ENCODE peak calls at places on chromosomes 4 and X, in seven cellular contexts. One of them, this sample, is unnamed.

GRCh38 chr4:75434105-75434504 is 80.1 kb downstream of the RCHY1 start:
- DNase-seq in MCF 10A: no peak
- DNase-seq in C1 segment of cervical spinal cord: no peak
- DNase-seq in COR-L47: no peak
- DNase-seq in stimulated activated CD8-positive, alpha-beta memory T cell treated with anti-CD3 and anti-CD28 coated beads, Interleukin-15, amount 100 ng/mL, for 24 hours: no peak
- DNase-seq in activated CD8-positive, alpha-beta memory T cell treated with anti-CD3 and anti-CD28 coated beads, Interleukin-2, amount 50 U/mL, for 4 hours: no peak
- DNase-seq in NCI-H446 treated with DMSO at 0.1 percent for 48 hours: no peak
- DNase-seq in this sample: peak

GRCh38 chr4:56653461-56654237 is 27.4 kb downstream of the HOPX start:
- DNase-seq in MCF 10A: no peak
- DNase-seq in C1 segment of cervical spinal cord: no peak
- DNase-seq in COR-L47: no peak
- DNase-seq in stimulated activated CD8-positive, alpha-beta memory T cell treated with anti-CD3 and anti-CD28 coated beads, Interleukin-15, amount 100 ng/mL, for 24 hours: no peak
- DNase-seq in activated CD8-positive, alpha-beta memory T cell treated with anti-CD3 and anti-CD28 coated beads, Interleukin-2, amount 50 U/mL, for 4 hours: no peak
- DNase-seq in NCI-H446 treated with DMSO at 0.1 percent for 48 hours: no peak
- DNase-seq in this sample: peak

GRCh38 chr4:184653650-184654049 is 4.1 kb downstream of the PRIMPOL start:
- DNase-seq in MCF 10A: no peak
- DNase-seq in C1 segment of cervical spinal cord: no peak
- DNase-seq in COR-L47: no peak
- DNase-seq in stimulated activated CD8-positive, alpha-beta memory T cell treated with anti-CD3 and anti-CD28 coated beads, Interleukin-15, amount 100 ng/mL, for 24 hours: no peak
- DNase-seq in activated CD8-positive, alpha-beta memory T cell treated with anti-CD3 and anti-CD28 coated beads, Interleukin-2, amount 50 U/mL, for 4 hours: no peak
- DNase-seq in NCI-H446 treated with DMSO at 0.1 percent for 48 hours: no peak
- DNase-seq in this sample: no peak

GRCh38 chr4:184805462-184806245 is 20.1 kb downstream of the ACSL1 start:
- DNase-seq in MCF 10A: peak
- DNase-seq in C1 segment of cervical spinal cord: peak
- DNase-seq in COR-L47: no peak
- DNase-seq in stimulated activated CD8-positive, alpha-beta memory T cell treated with anti-CD3 and anti-CD28 coated beads, Interleukin-15, amount 100 ng/mL, for 24 hours: no peak
- DNase-seq in activated CD8-positive, alpha-beta memory T cell treated with anti-CD3 and anti-CD28 coated beads, Interleukin-2, amount 50 U/mL, for 4 hours: no peak
- DNase-seq in NCI-H446 treated with DMSO at 0.1 percent for 48 hours: no peak
- DNase-seq in this sample: peak

GRCh38 chrX:78532363-78532762 is 126.8 kb downstream of the RTL3 start:
- DNase-seq in MCF 10A: no peak
- DNase-seq in C1 segment of cervical spinal cord: no peak
- DNase-seq in COR-L47: no peak
- DNase-seq in stimulated activated CD8-positive, alpha-beta memory T cell treated with anti-CD3 and anti-CD28 coated beads, Interleukin-15, amount 100 ng/mL, for 24 hours: no peak
- DNase-seq in activated CD8-positive, alpha-beta memory T cell treated with anti-CD3 and anti-CD28 coated beads, Interleukin-2, amount 50 U/mL, for 4 hours: no peak
- DNase-seq in NCI-H446 treated with DMSO at 0.1 percent for 48 hours: no peak
- DNase-seq in this sample: no peak

GRCh38 chrX:68936186-68936585 is 107.4 kb downstream of the EFNB1 start:
- DNase-seq in MCF 10A: no peak
- DNase-seq in C1 segment of cervical spinal cord: no peak
- DNase-seq in COR-L47: no peak
- DNase-seq in stimulated activated CD8-positive, alpha-beta memory T cell treated with anti-CD3 and anti-CD28 coated beads, Interleukin-15, amount 100 ng/mL, for 24 hours: no peak
- DNase-seq in activated CD8-positive, alpha-beta memory T cell treated with anti-CD3 and anti-CD28 coated beads, Interleukin-2, amount 50 U/mL, for 4 hours: no peak
- DNase-seq in NCI-H446 treated with DMSO at 0.1 percent for 48 hours: no peak
- DNase-seq in this sample: no peak

GRCh38 chr4:83189631-83190136 is 75.2 kb upstream of the PLAC8 start:
- DNase-seq in MCF 10A: no peak
- DNase-seq in C1 segment of cervical spinal cord: no peak
- DNase-seq in COR-L47: no peak
- DNase-seq in stimulated activated CD8-positive, alpha-beta memory T cell treated with anti-CD3 and anti-CD28 coated beads, Interleukin-15, amount 100 ng/mL, for 24 hours: no peak
- DNase-seq in activated CD8-positive, alpha-beta memory T cell treated with anti-CD3 and anti-CD28 coated beads, Interleukin-2, amount 50 U/mL, for 4 hours: no peak
- DNase-seq in NCI-H446 treated with DMSO at 0.1 percent for 48 hours: no peak
- DNase-seq in this sample: peak

GRCh38 chr4:103305355-103305754 is 107.2 kb upstream of the CENPE start:
- DNase-seq in MCF 10A: no peak
- DNase-seq in C1 segment of cervical spinal cord: no peak
- DNase-seq in COR-L47: no peak
- DNase-seq in stimulated activated CD8-positive, alpha-beta memory T cell treated with anti-CD3 and anti-CD28 coated beads, Interleukin-15, amount 100 ng/mL, for 24 hours: no peak
- DNase-seq in activated CD8-positive, alpha-beta memory T cell treated with anti-CD3 and anti-CD28 coated beads, Interleukin-2, amount 50 U/mL, for 4 hours: no peak
- DNase-seq in NCI-H446 treated with DMSO at 0.1 percent for 48 hours: no peak
- DNase-seq in this sample: no peak

GRCh38 chr4:25872851-25873631 is 10.3 kb upstream of the SEL1L3 start:
- DNase-seq in MCF 10A: no peak
- DNase-seq in C1 segment of cervical spinal cord: no peak
- DNase-seq in COR-L47: no peak
- DNase-seq in stimulated activated CD8-positive, alpha-beta memory T cell treated with anti-CD3 and anti-CD28 coated beads, Interleukin-15, amount 100 ng/mL, for 24 hours: no peak
- DNase-seq in activated CD8-positive, alpha-beta memory T cell treated with anti-CD3 and anti-CD28 coated beads, Interleukin-2, amount 50 U/mL, for 4 hours: no peak
- DNase-seq in NCI-H446 treated with DMSO at 0.1 percent for 48 hours: no peak
- DNase-seq in this sample: peak

GRCh38 chrX:4253092-4253491 is 539.6 kb upstream of the PRKX start:
- DNase-seq in MCF 10A: no peak
- DNase-seq in C1 segment of cervical spinal cord: no peak
- DNase-seq in COR-L47: no peak
- DNase-seq in stimulated activated CD8-positive, alpha-beta memory T cell treated with anti-CD3 and anti-CD28 coated beads, Interleukin-15, amount 100 ng/mL, for 24 hours: no peak
- DNase-seq in activated CD8-positive, alpha-beta memory T cell treated with anti-CD3 and anti-CD28 coated beads, Interleukin-2, amount 50 U/mL, for 4 hours: no peak
- DNase-seq in NCI-H446 treated with DMSO at 0.1 percent for 48 hours: no peak
- DNase-seq in this sample: no peak

GRCh38 chr4:87209182-87209581 is 11.2 kb downstream of the KLHL8 start:
- DNase-seq in MCF 10A: no peak
- DNase-seq in C1 segment of cervical spinal cord: no peak
- DNase-seq in COR-L47: no peak
- DNase-seq in stimulated activated CD8-positive, alpha-beta memory T cell treated with anti-CD3 and anti-CD28 coated beads, Interleukin-15, amount 100 ng/mL, for 24 hours: no peak
- DNase-seq in activated CD8-positive, alpha-beta memory T cell treated with anti-CD3 and anti-CD28 coated beads, Interleukin-2, amount 50 U/mL, for 4 hours: no peak
- DNase-seq in NCI-H446 treated with DMSO at 0.1 percent for 48 hours: no peak
- DNase-seq in this sample: no peak

GRCh38 chr4:33930497-33930896 is 2313.8 kb downstream of the ARAP2 start:
- DNase-seq in MCF 10A: no peak
- DNase-seq in C1 segment of cervical spinal cord: no peak
- DNase-seq in COR-L47: no peak
- DNase-seq in stimulated activated CD8-positive, alpha-beta memory T cell treated with anti-CD3 and anti-CD28 coated beads, Interleukin-15, amount 100 ng/mL, for 24 hours: no peak
- DNase-seq in activated CD8-positive, alpha-beta memory T cell treated with anti-CD3 and anti-CD28 coated beads, Interleukin-2, amount 50 U/mL, for 4 hours: no peak
- DNase-seq in NCI-H446 treated with DMSO at 0.1 percent for 48 hours: peak
- DNase-seq in this sample: no peak

GRCh38 chr4:38753021-38753806 is 29.6 kb downstream of the TLR10 start:
- DNase-seq in MCF 10A: peak
- DNase-seq in C1 segment of cervical spinal cord: peak
- DNase-seq in COR-L47: no peak
- DNase-seq in stimulated activated CD8-positive, alpha-beta memory T cell treated with anti-CD3 and anti-CD28 coated beads, Interleukin-15, amount 100 ng/mL, for 24 hours: no peak
- DNase-seq in activated CD8-positive, alpha-beta memory T cell treated with anti-CD3 and anti-CD28 coated beads, Interleukin-2, amount 50 U/mL, for 4 hours: no peak
- DNase-seq in NCI-H446 treated with DMSO at 0.1 percent for 48 hours: no peak
- DNase-seq in this sample: peak

GRCh38 chr4:110614981-110615365 is 7.9 kb downstream of the PITX2 start:
- DNase-seq in MCF 10A: no peak
- DNase-seq in C1 segment of cervical spinal cord: no peak
- DNase-seq in COR-L47: no peak
- DNase-seq in stimulated activated CD8-positive, alpha-beta memory T cell treated with anti-CD3 and anti-CD28 coated beads, Interleukin-15, amount 100 ng/mL, for 24 hours: no peak
- DNase-seq in activated CD8-positive, alpha-beta memory T cell treated with anti-CD3 and anti-CD28 coated beads, Interleukin-2, amount 50 U/mL, for 4 hours: no peak
- DNase-seq in NCI-H446 treated with DMSO at 0.1 percent for 48 hours: no peak
- DNase-seq in this sample: no peak

GRCh38 chrX:6053126-6053625 is 175.5 kb downstream of the NLGN4X start:
- DNase-seq in MCF 10A: no peak
- DNase-seq in C1 segment of cervical spinal cord: peak
- DNase-seq in COR-L47: no peak
- DNase-seq in stimulated activated CD8-positive, alpha-beta memory T cell treated with anti-CD3 and anti-CD28 coated beads, Interleukin-15, amount 100 ng/mL, for 24 hours: no peak
- DNase-seq in activated CD8-positive, alpha-beta memory T cell treated with anti-CD3 and anti-CD28 coated beads, Interleukin-2, amount 50 U/mL, for 4 hours: no peak
- DNase-seq in NCI-H446 treated with DMSO at 0.1 percent for 48 hours: no peak
- DNase-seq in this sample: no peak

GRCh38 chrX:54721424-54721823 is 76.6 kb downstream of the ITIH6 start:
- DNase-seq in MCF 10A: peak
- DNase-seq in C1 segment of cervical spinal cord: no peak
- DNase-seq in COR-L47: no peak
- DNase-seq in stimulated activated CD8-positive, alpha-beta memory T cell treated with anti-CD3 and anti-CD28 coated beads, Interleukin-15, amount 100 ng/mL, for 24 hours: no peak
- DNase-seq in activated CD8-positive, alpha-beta memory T cell treated with anti-CD3 and anti-CD28 coated beads, Interleukin-2, amount 50 U/mL, for 4 hours: no peak
- DNase-seq in NCI-H446 treated with DMSO at 0.1 percent for 48 hours: no peak
- DNase-seq in this sample: peak

GRCh38 chr4:7759221-7759620 is 180.4 kb downstream of the AFAP1 start:
- DNase-seq in MCF 10A: no peak
- DNase-seq in C1 segment of cervical spinal cord: no peak
- DNase-seq in COR-L47: no peak
- DNase-seq in stimulated activated CD8-positive, alpha-beta memory T cell treated with anti-CD3 and anti-CD28 coated beads, Interleukin-15, amount 100 ng/mL, for 24 hours: no peak
- DNase-seq in activated CD8-positive, alpha-beta memory T cell treated with anti-CD3 and anti-CD28 coated beads, Interleukin-2, amount 50 U/mL, for 4 hours: peak
- DNase-seq in NCI-H446 treated with DMSO at 0.1 percent for 48 hours: no peak
- DNase-seq in this sample: no peak

GRCh38 chrX:20067709-20068315 is 48.9 kb downstream of the MAP7D2 start:
- DNase-seq in MCF 10A: peak
- DNase-seq in C1 segment of cervical spinal cord: no peak
- DNase-seq in COR-L47: peak
- DNase-seq in stimulated activated CD8-positive, alpha-beta memory T cell treated with anti-CD3 and anti-CD28 coated beads, Interleukin-15, amount 100 ng/mL, for 24 hours: no peak
- DNase-seq in activated CD8-positive, alpha-beta memory T cell treated with anti-CD3 and anti-CD28 coated beads, Interleukin-2, amount 50 U/mL, for 4 hours: no peak
- DNase-seq in NCI-H446 treated with DMSO at 0.1 percent for 48 hours: peak
- DNase-seq in this sample: peak

GRCh38 chr4:54082168-54082567 is 17.8 kb upstream of the CHIC2 start:
- DNase-seq in MCF 10A: peak
- DNase-seq in C1 segment of cervical spinal cord: no peak
- DNase-seq in COR-L47: no peak
- DNase-seq in stimulated activated CD8-positive, alpha-beta memory T cell treated with anti-CD3 and anti-CD28 coated beads, Interleukin-15, amount 100 ng/mL, for 24 hours: no peak
- DNase-seq in activated CD8-positive, alpha-beta memory T cell treated with anti-CD3 and anti-CD28 coated beads, Interleukin-2, amount 50 U/mL, for 4 hours: no peak
- DNase-seq in NCI-H446 treated with DMSO at 0.1 percent for 48 hours: peak
- DNase-seq in this sample: peak

GRCh38 chr4:68963389-68963788 is 11.8 kb upstream of the UGT2A3 start:
- DNase-seq in MCF 10A: no peak
- DNase-seq in C1 segment of cervical spinal cord: no peak
- DNase-seq in COR-L47: no peak
- DNase-seq in stimulated activated CD8-positive, alpha-beta memory T cell treated with anti-CD3 and anti-CD28 coated beads, Interleukin-15, amount 100 ng/mL, for 24 hours: no peak
- DNase-seq in activated CD8-positive, alpha-beta memory T cell treated with anti-CD3 and anti-CD28 coated beads, Interleukin-2, amount 50 U/mL, for 4 hours: no peak
- DNase-seq in NCI-H446 treated with DMSO at 0.1 percent for 48 hours: no peak
- DNase-seq in this sample: no peak

GRCh38 chr4:140359571-140360427 is 13.6 kb upstream of the SCOC start:
- DNase-seq in MCF 10A: peak
- DNase-seq in C1 segment of cervical spinal cord: peak
- DNase-seq in COR-L47: peak
- DNase-seq in stimulated activated CD8-positive, alpha-beta memory T cell treated with anti-CD3 and anti-CD28 coated beads, Interleukin-15, amount 100 ng/mL, for 24 hours: peak
- DNase-seq in activated CD8-positive, alpha-beta memory T cell treated with anti-CD3 and anti-CD28 coated beads, Interleukin-2, amount 50 U/mL, for 4 hours: peak
- DNase-seq in NCI-H446 treated with DMSO at 0.1 percent for 48 hours: peak
- DNase-seq in this sample: peak

GRCh38 chrX:75131973-75132627 is 24.0 kb downstream of the ABCB7 start:
- DNase-seq in MCF 10A: no peak
- DNase-seq in C1 segment of cervical spinal cord: peak
- DNase-seq in COR-L47: no peak
- DNase-seq in stimulated activated CD8-positive, alpha-beta memory T cell treated with anti-CD3 and anti-CD28 coated beads, Interleukin-15, amount 100 ng/mL, for 24 hours: no peak
- DNase-seq in activated CD8-positive, alpha-beta memory T cell treated with anti-CD3 and anti-CD28 coated beads, Interleukin-2, amount 50 U/mL, for 4 hours: no peak
- DNase-seq in NCI-H446 treated with DMSO at 0.1 percent for 48 hours: no peak
- DNase-seq in this sample: no peak

GRCh38 chrX:135543924-135544323 is 23.5 kb downstream of the INTS6L start:
- DNase-seq in MCF 10A: peak
- DNase-seq in C1 segment of cervical spinal cord: no peak
- DNase-seq in COR-L47: no peak
- DNase-seq in stimulated activated CD8-positive, alpha-beta memory T cell treated with anti-CD3 and anti-CD28 coated beads, Interleukin-15, amount 100 ng/mL, for 24 hours: no peak
- DNase-seq in activated CD8-positive, alpha-beta memory T cell treated with anti-CD3 and anti-CD28 coated beads, Interleukin-2, amount 50 U/mL, for 4 hours: peak
- DNase-seq in NCI-H446 treated with DMSO at 0.1 percent for 48 hours: no peak
- DNase-seq in this sample: peak

GRCh38 chrX:75337525-75337924 is 63.6 kb downstream of the UPRT start:
- DNase-seq in MCF 10A: no peak
- DNase-seq in C1 segment of cervical spinal cord: no peak
- DNase-seq in COR-L47: no peak
- DNase-seq in stimulated activated CD8-positive, alpha-beta memory T cell treated with anti-CD3 and anti-CD28 coated beads, Interleukin-15, amount 100 ng/mL, for 24 hours: no peak
- DNase-seq in activated CD8-positive, alpha-beta memory T cell treated with anti-CD3 and anti-CD28 coated beads, Interleukin-2, amount 50 U/mL, for 4 hours: no peak
- DNase-seq in NCI-H446 treated with DMSO at 0.1 percent for 48 hours: no peak
- DNase-seq in this sample: no peak

GRCh38 chrX:130110379-130111219 is at the start of gene ELF4:
- DNase-seq in MCF 10A: peak
- DNase-seq in C1 segment of cervical spinal cord: no peak
- DNase-seq in COR-L47: peak
- DNase-seq in stimulated activated CD8-positive, alpha-beta memory T cell treated with anti-CD3 and anti-CD28 coated beads, Interleukin-15, amount 100 ng/mL, for 24 hours: no peak
- DNase-seq in activated CD8-positive, alpha-beta memory T cell treated with anti-CD3 and anti-CD28 coated beads, Interleukin-2, amount 50 U/mL, for 4 hours: peak
- DNase-seq in NCI-H446 treated with DMSO at 0.1 percent for 48 hours: peak
- DNase-seq in this sample: peak

GRCh38 chrX:12955882-12956703 is 18.8 kb upstream of the TMSB4X start:
- DNase-seq in MCF 10A: peak
- DNase-seq in C1 segment of cervical spinal cord: peak
- DNase-seq in COR-L47: no peak
- DNase-seq in stimulated activated CD8-positive, alpha-beta memory T cell treated with anti-CD3 and anti-CD28 coated beads, Interleukin-15, amount 100 ng/mL, for 24 hours: no peak
- DNase-seq in activated CD8-positive, alpha-beta memory T cell treated with anti-CD3 and anti-CD28 coated beads, Interleukin-2, amount 50 U/mL, for 4 hours: peak
- DNase-seq in NCI-H446 treated with DMSO at 0.1 percent for 48 hours: no peak
- DNase-seq in this sample: peak

GRCh38 chr4:30828290-30828926 is 108.2 kb downstream of the PCDH7 start:
- DNase-seq in MCF 10A: no peak
- DNase-seq in C1 segment of cervical spinal cord: no peak
- DNase-seq in COR-L47: no peak
- DNase-seq in stimulated activated CD8-positive, alpha-beta memory T cell treated with anti-CD3 and anti-CD28 coated beads, Interleukin-15, amount 100 ng/mL, for 24 hours: no peak
- DNase-seq in activated CD8-positive, alpha-beta memory T cell treated with anti-CD3 and anti-CD28 coated beads, Interleukin-2, amount 50 U/mL, for 4 hours: no peak
- DNase-seq in NCI-H446 treated with DMSO at 0.1 percent for 48 hours: no peak
- DNase-seq in this sample: peak

GRCh38 chrX:47311857-47312774 is 58.3 kb upstream of the ZNF157 start:
- DNase-seq in MCF 10A: peak
- DNase-seq in C1 segment of cervical spinal cord: no peak
- DNase-seq in COR-L47: no peak
- DNase-seq in stimulated activated CD8-positive, alpha-beta memory T cell treated with anti-CD3 and anti-CD28 coated beads, Interleukin-15, amount 100 ng/mL, for 24 hours: no peak
- DNase-seq in activated CD8-positive, alpha-beta memory T cell treated with anti-CD3 and anti-CD28 coated beads, Interleukin-2, amount 50 U/mL, for 4 hours: peak
- DNase-seq in NCI-H446 treated with DMSO at 0.1 percent for 48 hours: peak
- DNase-seq in this sample: peak

GRCh38 chr4:165707126-165707525 is 165.9 kb upstream of the TLL1 start:
- DNase-seq in MCF 10A: no peak
- DNase-seq in C1 segment of cervical spinal cord: no peak
- DNase-seq in COR-L47: no peak
- DNase-seq in stimulated activated CD8-positive, alpha-beta memory T cell treated with anti-CD3 and anti-CD28 coated beads, Interleukin-15, amount 100 ng/mL, for 24 hours: no peak
- DNase-seq in activated CD8-positive, alpha-beta memory T cell treated with anti-CD3 and anti-CD28 coated beads, Interleukin-2, amount 50 U/mL, for 4 hours: no peak
- DNase-seq in NCI-H446 treated with DMSO at 0.1 percent for 48 hours: no peak
- DNase-seq in this sample: no peak

GRCh38 chr4:20252656-20253271 is 1.1 kb downstream of the SLIT2 start:
- DNase-seq in MCF 10A: peak
- DNase-seq in C1 segment of cervical spinal cord: no peak
- DNase-seq in COR-L47: peak
- DNase-seq in stimulated activated CD8-positive, alpha-beta memory T cell treated with anti-CD3 and anti-CD28 coated beads, Interleukin-15, amount 100 ng/mL, for 24 hours: no peak
- DNase-seq in activated CD8-positive, alpha-beta memory T cell treated with anti-CD3 and anti-CD28 coated beads, Interleukin-2, amount 50 U/mL, for 4 hours: no peak
- DNase-seq in NCI-H446 treated with DMSO at 0.1 percent for 48 hours: no peak
- DNase-seq in this sample: peak

GRCh38 chrX:41265615-41266014 is 68.3 kb upstream of the DDX3X start:
- DNase-seq in MCF 10A: no peak
- DNase-seq in C1 segment of cervical spinal cord: no peak
- DNase-seq in COR-L47: no peak
- DNase-seq in stimulated activated CD8-positive, alpha-beta memory T cell treated with anti-CD3 and anti-CD28 coated beads, Interleukin-15, amount 100 ng/mL, for 24 hours: peak
- DNase-seq in activated CD8-positive, alpha-beta memory T cell treated with anti-CD3 and anti-CD28 coated beads, Interleukin-2, amount 50 U/mL, for 4 hours: peak
- DNase-seq in NCI-H446 treated with DMSO at 0.1 percent for 48 hours: no peak
- DNase-seq in this sample: no peak